ENCODE peak calls at places on chromosomes 12 and 14, in four cellular contexts. I, T, K and W are unnamed samples.
A peak's percentile ranks its signal among the peaks of the same experiment; 100 is the strongest.

GRCh38 chr14:103552011-103552797 is 10.3 kb downstream of the BAG5 start:
- DNase-seq in I (no peak), T (no peak), K (no peak), W (no peak)

GRCh38 chr12:6946033-6946919 is 2.5 kb downstream of the C12orf57 start:
- DNase-seq in I (no peak), T (no peak), K (no peak), W (no peak)

GRCh38 chr14:37061697-37062096 is 110.7 kb downstream of the SLC25A21 start:
- DNase-seq in I (no peak), T (no peak), K (no peak), W (no peak)

GRCh38 chr12:18461738-18462137 is 200.4 kb downstream of the PIK3C2G start:
- DNase-seq in I (no peak), T (no peak), K (no peak), W (no peak)

GRCh38 chr14:104371917-104372316 is 207.6 kb upstream of the C14orf180 start:
- DNase-seq in I (no peak), T (no peak), K (no peak), W (no peak)

GRCh38 chr14:45902241-45902640 is 649.2 kb upstream of the MIS18BP1 start:
- DNase-seq in I (no peak), T (no peak), K (no peak), W (no peak)

GRCh38 chr14:81132492-81132891 is 88.3 kb downstream of the GTF2A1 start:
- DNase-seq in I (no peak), T (no peak), K (no peak), W (no peak)

GRCh38 chr12:59887204-59887603 is 291.4 kb downstream of the SLC16A7 start:
- DNase-seq in I (no peak), T (no peak), K (no peak), W (no peak)

GRCh38 chr12:57813971-57814771 is 4.4 kb downstream of the AVIL start:
- DNase-seq in I (no peak), T (no peak), K (no peak), W (no peak)

GRCh38 chr12:132610051-132610759 is at the start of gene LRCOL1:
- DNase-seq in I (no peak), T (no peak), K (no peak), W (no peak)

GRCh38 chr14:88895116-88895515 is 70.7 kb downstream of the TTC8 start:
- DNase-seq in I (no peak), T (no peak), K (no peak), W (no peak)

GRCh38 chr12:130952106-130952505 is 1.6 kb upstream of the ADGRD1 start:
- DNase-seq in I (no peak), T (no peak), K (no peak), W (no peak)

GRCh38 chr12:76201316-76201715 is 116.8 kb upstream of the NAP1L1 start:
- DNase-seq in I (no peak), T (no peak), K (no peak), W (no peak)

GRCh38 chr12:32134144-32134888 is 27.7 kb downstream of the BICD1 start:
- DNase-seq in I (peak; percentile 5), T (no peak), K (no peak), W (no peak)

GRCh38 chr12:70645494-70646317 is 8.5 kb upstream of the PTPRB start:
- DNase-seq in I (no peak), T (no peak), K (no peak), W (peak; percentile 38)

GRCh38 chr12:131620946-131621681 is 89.8 kb upstream of the SFSWAP start:
- DNase-seq in I (no peak), T (no peak), K (no peak), W (no peak)

GRCh38 chr14:98498019-98498885 is 773.7 kb downstream of the BCL11B start:
- DNase-seq in I (no peak), T (no peak), K (no peak), W (no peak)

GRCh38 chr14:71566276-71566675 is 366.0 kb upstream of the RGS6 start:
- DNase-seq in I (no peak), T (no peak), K (no peak), W (no peak)

GRCh38 chr12:57107456-57107855 is 3.7 kb downstream of the STAT6 start:
- DNase-seq in I (no peak), T (no peak), K (no peak), W (no peak)

GRCh38 chr14:21069388-21070082 is 569 bp upstream of the ARHGEF40 start:
- DNase-seq in I (no peak), T (no peak), K (peak; percentile 33), W (no peak)

GRCh38 chr12:104877107-104877705 is 80.9 kb downstream of the SLC41A2 start:
- DNase-seq in I (peak; percentile 24), T (no peak), K (peak; percentile 38), W (no peak)

GRCh38 chr14:55191101-55191880 is at the start of gene DLGAP5:
- DNase-seq in I (peak; percentile 72), T (peak; percentile 68), K (peak; percentile 78), W (peak; percentile 95)

GRCh38 chr12:64610092-64610659 is at the start of gene RASSF3:
- DNase-seq in I (peak; percentile 60), T (no peak), K (peak; percentile 70), W (no peak)

GRCh38 chr12:93127107-93127560 is 198.0 kb upstream of the EEA1 start:
- DNase-seq in I (no peak), T (no peak), K (no peak), W (no peak)

GRCh38 chr12:32679091-32679909 is at the start of gene DNM1L:
- DNase-seq in I (peak; percentile 85), T (peak; percentile 77), K (peak; percentile 92), W (peak; percentile 84)

GRCh38 chr14:23450376-23450775 is 14.9 kb upstream of the MYH7 start:
- DNase-seq in I (no peak), T (no peak), K (no peak), W (no peak)

GRCh38 chr14:61894452-61895077 is 132.3 kb downstream of the SNAPC1 start:
- DNase-seq in I (peak; percentile 38), T (peak; percentile 11), K (peak; percentile 37), W (peak; percentile 15)